ENCODE peak calls at places on chromosomes 3 and 15, in five cellular contexts. M is heart left ventricle, D is upper lobe of right lung, K is spleen, W is adrenal gland. U is an unnamed sample.

GRCh38 chr3:143970773-143971366 is 753 bp upstream of the DIPK2A start:
- DNase-seq in M (peak), D (peak), K (peak), W (peak), U (peak)

GRCh38 chr3:42735021-42735420 is 32.4 kb upstream of the HHATL start:
- DNase-seq in M (no peak), D (no peak), K (no peak), W (no peak), U (no peak)

GRCh38 chr3:187628169-187628568 is 42.0 kb downstream of the SST start:
- DNase-seq in M (no peak), D (no peak), K (no peak), W (no peak), U (no peak)

GRCh38 chr15:91192285-91193058 is 92.4 kb downstream of the SV2B start:
- DNase-seq in M (no peak), D (no peak), K (no peak), W (no peak), U (no peak)

GRCh38 chr3:122560680-122561079 is 3.4 kb downstream of the PARP9 start:
- DNase-seq in M (no peak), D (no peak), K (no peak), W (no peak), U (no peak)

GRCh38 chr15:25858952-25859760 is 4.0 kb downstream of the ATP10A start:
- DNase-seq in M (no peak), D (no peak), K (no peak), W (no peak), U (no peak)

GRCh38 chr3:178496911-178497310 is 39.3 kb upstream of the KCNMB2 start:
- DNase-seq in M (no peak), D (no peak), K (no peak), W (no peak), U (no peak)

GRCh38 chr3:195549931-195550519 is 6.9 kb upstream of the PPP1R2 start:
- DNase-seq in M (no peak), D (no peak), K (peak), W (no peak), U (no peak)

GRCh38 chr3:105653161-105653560 is 215.7 kb downstream of the CBLB start:
- DNase-seq in M (no peak), D (no peak), K (no peak), W (no peak), U (no peak)

GRCh38 chr3:70571696-70572095 is 259.3 kb upstream of the MDFIC2 start:
- DNase-seq in M (no peak), D (no peak), K (no peak), W (no peak), U (no peak)

GRCh38 chr3:112755845-112756671 is 90.6 kb downstream of the CD200R1L start:
- DNase-seq in M (no peak), D (no peak), K (no peak), W (no peak), U (no peak)

GRCh38 chr15:88987951-88988671 is 74.9 kb upstream of the MFGE8 start:
- DNase-seq in M (no peak), D (no peak), K (no peak), W (no peak), U (no peak)

GRCh38 chr3:170560296-170560695 is 25.6 kb downstream of the SLC7A14 start:
- DNase-seq in M (no peak), D (no peak), K (no peak), W (no peak), U (no peak)

DNA sequence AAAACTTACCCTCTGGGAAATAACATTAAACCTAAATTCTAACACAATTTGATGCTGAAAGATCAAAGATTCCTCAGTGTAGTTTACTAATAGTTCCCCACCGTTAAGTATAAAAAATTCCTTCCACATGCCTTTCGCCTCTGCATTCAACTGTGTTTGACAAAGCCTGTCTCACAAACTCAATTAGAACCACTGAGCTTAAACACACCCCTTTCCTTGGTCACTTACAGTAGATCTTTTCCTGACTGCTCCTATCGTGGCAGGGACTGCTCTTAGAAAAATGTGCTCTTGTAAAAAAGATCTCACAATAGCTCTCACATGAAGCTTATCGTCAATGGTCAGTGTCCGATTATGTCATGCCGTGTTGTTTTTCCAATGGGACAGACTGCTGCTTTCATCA is 8.9 kb upstream of the KBTBD8 start:
- DNase-seq in M (no peak), D (no peak), K (no peak), W (no peak), U (no peak)
- TF ChIP-seq CTCF in M (no peak), D (no peak), K (no peak), W (no peak), U (no peak)

GRCh38 chr3:21718161-21718765 is 32.7 kb downstream of the ZNF385D start:
- DNase-seq in M (no peak), D (no peak), K (no peak), W (no peak), U (no peak)
- H3K27ac ChIP-seq in M (no peak), D (no peak), K (no peak), W (no peak), U (no peak)

GRCh38 chr15:57607570-57608000 is 15.9 kb downstream of the MYZAP start:
- DNase-seq in M (peak), D (peak), K (no peak), W (peak), U (no peak)

GRCh38 chr15:57610130-57610529 is 18.4 kb downstream of the MYZAP start:
- DNase-seq in M (peak), D (no peak), K (no peak), W (peak), U (peak)

GRCh38 chr15:57611119-57611518 is 19.4 kb downstream of the MYZAP start:
- DNase-seq in M (no peak), D (no peak), K (no peak), W (no peak), U (no peak)

GRCh38 chr15:57606816-57607215 is 15.1 kb downstream of the MYZAP start:
- DNase-seq in M (no peak), D (no peak), K (no peak), W (no peak), U (no peak)

DNA sequence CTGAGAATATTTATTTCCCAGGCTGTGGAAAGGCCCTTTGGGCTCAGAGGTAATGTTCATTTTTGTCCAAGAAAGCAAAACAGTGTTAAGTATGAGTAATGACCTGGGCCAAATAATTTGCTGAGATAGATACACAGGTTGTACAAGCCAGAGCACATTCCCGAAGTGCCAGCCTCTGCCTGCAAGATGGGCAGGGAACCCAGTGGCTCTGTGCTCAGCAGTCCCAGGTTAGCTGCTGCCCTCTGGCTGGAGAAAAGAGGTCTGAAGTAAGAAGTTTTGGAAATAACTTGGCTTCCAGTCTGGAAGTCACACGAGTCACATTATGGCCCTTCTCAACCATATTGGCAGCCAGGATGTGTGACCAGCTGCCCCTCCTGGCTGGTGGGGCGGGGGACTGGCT is 20.2 kb downstream of the MYZAP start:
- DNase-seq in M (peak), D (no peak), K (no peak), W (peak), U (no peak)
- TF ChIP-seq CTCF in M (peak), D (peak), K (no peak), W (peak), U (peak)

GRCh38 chr15:94404733-94405283 is 173.4 kb downstream of the MCTP2 start:
- DNase-seq in M (no peak), D (no peak), K (no peak), W (no peak), U (no peak)
- H3K27ac ChIP-seq in M (no peak), D (no peak), K (no peak), W (no peak), U (no peak)

GRCh38 chr3:37974928-37975223 is 15.7 kb upstream of the VILL start:
- DNase-seq in M (no peak), D (no peak), K (no peak), W (no peak), U (no peak)
- TF ChIP-seq CTCF in M (no peak), D (no peak), K (no peak), W (no peak), U (no peak)

U was measured in left ventricle myocardium inferior.